ENCODE peak calls at places on chromosome 1, in ten cellular contexts. One of them, this sample, is unnamed.
A peak's percentile ranks its signal among the peaks of the same experiment; 100 is the strongest.

GRCh38 chr1:9671377-9672140 is 20.0 kb downstream of the PIK3CD start:
- DNase-seq in EL: peak; percentile 77
- DNase-seq in stimulated activated CD8-positive, alpha-beta memory T cell treated with anti-CD3 and anti-CD28 coated beads, Interleukin-12 subunit alpha, Interleukin-12 subunit beta, amount 100 ng/mL, for 1 hour: no peak
- DNase-seq in lower lobe of right lung: peak; percentile 58
- DNase-seq in stimulated activated CD4-positive, alpha-beta T cell treated with anti-CD3 and anti-CD28 coated beads, TNF-alpha, amount 100 ng/mL, for 24 hours: no peak
- DNase-seq in COR-L47: no peak
- DNase-seq in M059J: peak; percentile 82
- DNase-seq in glutamatergic neuron: no peak
- DNase-seq in cerebellar cortex: no peak
- DNase-seq in central memory CD4-positive, alpha-beta T cell: no peak
- DNase-seq in this sample: peak; percentile 86

GRCh38 chr1:165896277-165896676 is 68.9 kb downstream of the UCK2 start:
- DNase-seq in EL: peak; percentile 91
- DNase-seq in stimulated activated CD8-positive, alpha-beta memory T cell treated with anti-CD3 and anti-CD28 coated beads, Interleukin-12 subunit alpha, Interleukin-12 subunit beta, amount 100 ng/mL, for 1 hour: no peak
- DNase-seq in lower lobe of right lung: no peak
- DNase-seq in stimulated activated CD4-positive, alpha-beta T cell treated with anti-CD3 and anti-CD28 coated beads, TNF-alpha, amount 100 ng/mL, for 24 hours: no peak
- DNase-seq in COR-L47: no peak
- DNase-seq in M059J: peak; percentile 91
- DNase-seq in glutamatergic neuron: no peak
- DNase-seq in cerebellar cortex: no peak
- DNase-seq in central memory CD4-positive, alpha-beta T cell: no peak
- DNase-seq in this sample: peak; percentile 83

GRCh38 chr1:41238311-41239094 is 3.6 kb downstream of the SCMH1 start:
- DNase-seq in EL: peak; percentile 54
- DNase-seq in stimulated activated CD8-positive, alpha-beta memory T cell treated with anti-CD3 and anti-CD28 coated beads, Interleukin-12 subunit alpha, Interleukin-12 subunit beta, amount 100 ng/mL, for 1 hour: no peak
- DNase-seq in lower lobe of right lung: no peak
- DNase-seq in stimulated activated CD4-positive, alpha-beta T cell treated with anti-CD3 and anti-CD28 coated beads, TNF-alpha, amount 100 ng/mL, for 24 hours: no peak
- DNase-seq in COR-L47: no peak
- DNase-seq in M059J: peak; percentile 65
- DNase-seq in glutamatergic neuron: no peak
- DNase-seq in cerebellar cortex: no peak
- DNase-seq in central memory CD4-positive, alpha-beta T cell: no peak
- DNase-seq in this sample: peak; percentile 78

GRCh38 chr1:229454056-229454455 is 20.2 kb upstream of the ACTA1 start:
- DNase-seq in EL: no peak
- DNase-seq in stimulated activated CD8-positive, alpha-beta memory T cell treated with anti-CD3 and anti-CD28 coated beads, Interleukin-12 subunit alpha, Interleukin-12 subunit beta, amount 100 ng/mL, for 1 hour: no peak
- DNase-seq in lower lobe of right lung: no peak
- DNase-seq in stimulated activated CD4-positive, alpha-beta T cell treated with anti-CD3 and anti-CD28 coated beads, TNF-alpha, amount 100 ng/mL, for 24 hours: no peak
- DNase-seq in COR-L47: no peak
- DNase-seq in M059J: no peak
- DNase-seq in glutamatergic neuron: no peak
- DNase-seq in cerebellar cortex: no peak
- DNase-seq in central memory CD4-positive, alpha-beta T cell: no peak
- DNase-seq in this sample: no peak

GRCh38 chr1:1120096-1120495 is 4.2 kb upstream of the C1orf159 start:
- DNase-seq in EL: no peak
- DNase-seq in stimulated activated CD8-positive, alpha-beta memory T cell treated with anti-CD3 and anti-CD28 coated beads, Interleukin-12 subunit alpha, Interleukin-12 subunit beta, amount 100 ng/mL, for 1 hour: no peak
- DNase-seq in lower lobe of right lung: peak; percentile 33
- DNase-seq in stimulated activated CD4-positive, alpha-beta T cell treated with anti-CD3 and anti-CD28 coated beads, TNF-alpha, amount 100 ng/mL, for 24 hours: no peak
- DNase-seq in COR-L47: no peak
- DNase-seq in M059J: no peak
- DNase-seq in glutamatergic neuron: no peak
- DNase-seq in cerebellar cortex: no peak
- DNase-seq in central memory CD4-positive, alpha-beta T cell: no peak
- DNase-seq in this sample: no peak

GRCh38 chr1:22465018-22465565 is 13.4 kb downstream of the ZBTB40 start:
- DNase-seq in EL: no peak
- DNase-seq in stimulated activated CD8-positive, alpha-beta memory T cell treated with anti-CD3 and anti-CD28 coated beads, Interleukin-12 subunit alpha, Interleukin-12 subunit beta, amount 100 ng/mL, for 1 hour: no peak
- DNase-seq in lower lobe of right lung: no peak
- DNase-seq in stimulated activated CD4-positive, alpha-beta T cell treated with anti-CD3 and anti-CD28 coated beads, TNF-alpha, amount 100 ng/mL, for 24 hours: no peak
- DNase-seq in COR-L47: no peak
- DNase-seq in M059J: no peak
- DNase-seq in glutamatergic neuron: no peak
- DNase-seq in cerebellar cortex: no peak
- DNase-seq in central memory CD4-positive, alpha-beta T cell: no peak
- DNase-seq in this sample: no peak

GRCh38 chr1:212600980-212601379 is 7.6 kb upstream of the ATF3 start:
- DNase-seq in EL: no peak
- DNase-seq in stimulated activated CD8-positive, alpha-beta memory T cell treated with anti-CD3 and anti-CD28 coated beads, Interleukin-12 subunit alpha, Interleukin-12 subunit beta, amount 100 ng/mL, for 1 hour: no peak
- DNase-seq in lower lobe of right lung: no peak
- DNase-seq in stimulated activated CD4-positive, alpha-beta T cell treated with anti-CD3 and anti-CD28 coated beads, TNF-alpha, amount 100 ng/mL, for 24 hours: no peak
- DNase-seq in COR-L47: no peak
- DNase-seq in M059J: peak; percentile 56
- DNase-seq in glutamatergic neuron: no peak
- DNase-seq in cerebellar cortex: no peak
- DNase-seq in central memory CD4-positive, alpha-beta T cell: no peak
- DNase-seq in this sample: no peak

GRCh38 chr1:100736766-100737165 is 17.2 kb downstream of the VCAM1 start:
- DNase-seq in EL: peak; percentile 37
- DNase-seq in stimulated activated CD8-positive, alpha-beta memory T cell treated with anti-CD3 and anti-CD28 coated beads, Interleukin-12 subunit alpha, Interleukin-12 subunit beta, amount 100 ng/mL, for 1 hour: no peak
- DNase-seq in lower lobe of right lung: no peak
- DNase-seq in stimulated activated CD4-positive, alpha-beta T cell treated with anti-CD3 and anti-CD28 coated beads, TNF-alpha, amount 100 ng/mL, for 24 hours: no peak
- DNase-seq in COR-L47: peak; percentile 3
- DNase-seq in M059J: peak; percentile 68
- DNase-seq in glutamatergic neuron: no peak
- DNase-seq in cerebellar cortex: no peak
- DNase-seq in central memory CD4-positive, alpha-beta T cell: no peak
- DNase-seq in this sample: peak; percentile 35

GRCh38 chr1:202280595-202280994 is 61.1 kb downstream of the UBE2T start:
- DNase-seq in EL: no peak
- DNase-seq in stimulated activated CD8-positive, alpha-beta memory T cell treated with anti-CD3 and anti-CD28 coated beads, Interleukin-12 subunit alpha, Interleukin-12 subunit beta, amount 100 ng/mL, for 1 hour: no peak
- DNase-seq in lower lobe of right lung: no peak
- DNase-seq in stimulated activated CD4-positive, alpha-beta T cell treated with anti-CD3 and anti-CD28 coated beads, TNF-alpha, amount 100 ng/mL, for 24 hours: no peak
- DNase-seq in COR-L47: no peak
- DNase-seq in M059J: no peak
- DNase-seq in glutamatergic neuron: no peak
- DNase-seq in cerebellar cortex: no peak
- DNase-seq in central memory CD4-positive, alpha-beta T cell: no peak
- DNase-seq in this sample: no peak